ENCODE peak calls at places on chromosomes 5 and 9, in nine cellular contexts. B is left ventricle myocardium inferior; M is CD8-positive, alpha-beta T cell; X is spleen; W is heart right ventricle; Q is SK-N-SH; E is upper lobe of left lung; U is astrocyte; H is ascending aorta. V is an unnamed sample.

GRCh38 chr9:120221844-120222243 is 358.1 kb downstream of the CDK5RAP2 start:
- DNase-seq in M (no peak), B (no peak), H (no peak), E (no peak), U (no peak), X (no peak), Q (no peak), W (no peak), V (no peak)

GRCh38 chr5:80865547-80865946 is 94.6 kb upstream of the RASGRF2 start:
- DNase-seq in X (no peak), H (no peak), E (no peak), M (no peak), U (peak; percentile 31), B (no peak), Q (no peak), W (no peak), V (no peak)

GRCh38 chr9:113929634-113930092 is 53.6 kb downstream of the ZNF618 start:
- DNase-seq in U (peak; percentile 86), W (no peak), M (no peak), Q (no peak), H (no peak), B (no peak), X (no peak), E (no peak), V (no peak)

GRCh38 chr5:7668627-7669026 is 182.3 kb downstream of the CFAP90 start:
- DNase-seq in H (no peak), W (no peak), X (no peak), B (no peak), Q (no peak), M (no peak), U (no peak), E (no peak), V (no peak)

GRCh38 chr9:19934301-19934868 is 145.5 kb upstream of the SLC24A2 start:
- DNase-seq in M (no peak), B (peak; percentile 37), U (peak; percentile 23), X (no peak), H (no peak), W (peak; percentile 26), Q (no peak), E (peak; percentile 85), V (no peak)

GRCh38 chr9:88280816-88281382 is 107.3 kb upstream of the SPIN1 start:
- DNase-seq in B (no peak), X (no peak), W (no peak), H (no peak), U (peak; percentile 80), M (no peak), Q (peak; percentile 34), E (no peak), V (no peak)

GRCh38 chr9:130371196-130371966 is 73.4 kb upstream of the ASS1 start:
- DNase-seq in H (no peak), E (no peak), M (no peak), W (no peak), B (no peak), Q (no peak), U (peak; percentile 8), X (no peak), V (no peak)

GRCh38 chr5:177426566-177427210 is at the start of gene GRK6:
- DNase-seq in E (peak; percentile 95), H (no peak), W (peak; percentile 56), U (no peak), Q (peak; percentile 70), B (peak; percentile 32), M (no peak), X (peak; percentile 96), V (no peak)

GRCh38 chr9:96515629-96516470 is 65.9 kb downstream of the HABP4 start:
- DNase-seq in E (no peak), H (no peak), B (no peak), X (no peak), M (no peak), W (no peak), U (peak; percentile 53), Q (no peak), V (no peak)

GRCh38 chr5:25181249-25181648 is 536.5 kb upstream of the CDH10 start:
- DNase-seq in H (no peak), E (no peak), X (peak; percentile 48), Q (no peak), M (no peak), B (no peak), W (no peak), U (no peak), V (no peak)

GRCh38 chr9:84382728-84383127 is 42.2 kb upstream of the SLC28A3 start:
- DNase-seq in U (no peak), X (no peak), Q (no peak), B (no peak), W (no peak), E (no peak), H (no peak), M (no peak), V (no peak)

GRCh38 chr5:72390836-72391235 is 70.7 kb downstream of the PTCD2 start:
- DNase-seq in W (no peak), U (no peak), X (no peak), Q (no peak), E (no peak), H (no peak), B (no peak), M (no peak), V (no peak)

GRCh38 chr5:62310426-62311105 is 4.6 kb downstream of the KIF2A start:
- DNase-seq in X (no peak), W (no peak), B (no peak), E (no peak), H (no peak), U (no peak), M (no peak), Q (no peak), V (no peak)

GRCh38 chr5:115813719-115814118 is 2.7 kb downstream of the CDO1 start:
- DNase-seq in H (no peak), E (no peak), U (no peak), X (no peak), W (no peak), B (no peak), Q (no peak), M (no peak), V (no peak)

GRCh38 chr5:115816226-115817042 is at the start of gene CDO1:
- DNase-seq in E (peak; percentile 88), Q (peak; percentile 85), X (peak; percentile 79), M (no peak), B (peak; percentile 58), W (peak; percentile 58), H (no peak), U (peak; percentile 71), V (no peak)

GRCh38 chr5:115812372-115812771 is 4.1 kb downstream of the CDO1 start:
- DNase-seq in H (no peak), E (no peak), U (no peak), X (no peak), B (no peak), M (no peak), Q (no peak), W (no peak), V (no peak)

GRCh38 chr5:115815693-115816225 is 700 bp downstream of the CDO1 start:
- DNase-seq in H (no peak), B (peak; percentile 15), U (peak; percentile 1), E (peak; percentile 82), M (no peak), X (no peak), Q (peak; percentile 67), W (peak; percentile 17), V (no peak)

GRCh38 chr5:115815006-115815692 is 1.3 kb downstream of the CDO1 start:
- DNase-seq in W (no peak), Q (peak; percentile 17), X (no peak), U (peak; percentile 51), E (no peak), M (no peak), H (no peak), B (no peak), V (no peak)
- H3K4me3 ChIP-seq in W (peak overlapping the region; percentile 40), Q (peak overlapping the region; percentile 55), X (peak overlapping the region; percentile 50), U (peak overlapping the region; percentile 83), E (peak overlapping the region; percentile 56), M (no peak overlapping the region), H (peak overlapping the region; percentile 56), B (peak overlapping the region; percentile 73), V (no peak overlapping the region)

GRCh38 chr5:172984244-172984953 is 828 bp downstream of the ATP6V0E1 start:
- DNase-seq in E (no peak), W (peak; percentile 50), X (peak; percentile 86), U (peak; percentile 89), M (peak; percentile 61), H (peak; percentile 39), B (peak; percentile 50), Q (peak; percentile 82), V (peak; percentile 21)
- H3K27ac ChIP-seq in E (peak overlapping the region; percentile 100), W (peak overlapping the region; percentile 88), X (peak overlapping the region; percentile 96), U (peak overlapping the region; percentile 93), M (peak overlapping the region; percentile 74), H (peak overlapping the region; percentile 92), B (peak overlapping the region; percentile 95), Q (peak overlapping the region; percentile 66), V (peak overlapping the region; percentile 96)

GRCh38 chr5:173741729-173742431 is 125.4 kb upstream of the BOD1 start:
- DNase-seq in B (no peak), X (no peak), W (no peak), H (no peak), U (no peak), M (no peak), E (no peak), Q (no peak), V (no peak)
- H3K4me1 ChIP-seq in B (no peaks in the 10 kb centered on the region), X (peaks cover 40% of the 10 kb centered on the region), W (no peaks in the 10 kb centered on the region), H (no peaks in the 10 kb centered on the region), U (peaks cover 4% of the 10 kb centered on the region), M (no peaks in the 10 kb centered on the region), E (peaks cover 4% of the 10 kb centered on the region), Q (no peaks in the 10 kb centered on the region), V (no peaks in the 10 kb centered on the region)

GRCh38 chr5:159417170-159417569 is 86.9 kb upstream of the IL12B start:
- DNase-seq in B (no peak), X (no peak), W (no peak), U (no peak), H (no peak), E (no peak), M (no peak), Q (no peak), V (no peak)

GRCh38 chr5:159414021-159414420 is 83.7 kb upstream of the IL12B start:
- DNase-seq in Q (no peak), X (no peak), W (no peak), E (no peak), M (no peak), U (no peak), H (no peak), B (no peak), V (no peak)

GRCh38 chr5:159412284-159413046 is 82.2 kb upstream of the IL12B start:
- DNase-seq in U (no peak), W (no peak), X (peak; percentile 78), M (peak; percentile 50), B (no peak), E (no peak), H (no peak), Q (no peak), V (no peak)

GRCh38 chr5:159416438-159416837 is 86.2 kb upstream of the IL12B start:
- DNase-seq in E (no peak), W (no peak), Q (no peak), H (no peak), U (no peak), B (no peak), X (no peak), M (no peak), V (no peak)

DNA sequence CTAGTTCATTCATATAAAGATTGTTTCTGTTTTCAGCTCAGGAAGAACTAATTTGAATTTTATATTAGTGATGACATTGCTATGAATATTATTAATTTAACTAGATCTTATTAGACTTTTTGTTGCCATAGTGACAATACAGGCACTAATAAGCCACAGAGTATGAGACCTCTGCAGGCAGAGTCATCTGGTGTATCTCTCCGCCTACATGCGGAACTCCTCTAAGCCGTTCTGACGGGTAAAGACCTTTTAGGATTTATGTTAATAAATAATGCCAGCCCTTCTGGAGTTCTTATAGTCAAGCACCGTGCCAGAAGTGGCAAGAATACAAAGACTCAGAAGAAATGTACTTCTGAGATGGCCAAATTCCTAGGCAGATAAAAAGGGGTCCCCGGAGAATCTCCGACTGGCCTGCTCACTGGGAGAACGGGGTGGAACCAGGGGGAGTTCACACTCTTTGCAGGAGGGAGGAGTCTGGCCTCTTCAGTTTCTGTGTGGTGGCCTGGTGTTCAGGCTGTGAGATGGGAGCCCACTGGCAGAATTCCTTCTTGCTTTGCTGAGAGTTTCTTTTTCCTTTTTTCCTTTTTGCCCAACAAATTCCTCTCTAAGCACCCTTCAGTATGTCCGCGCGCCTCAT is 85.1 kb upstream of the IL12B start:
- DNase-seq in W (no peak), X (no peak), H (no peak), M (no peak), B (no peak), E (no peak), U (no peak), Q (no peak), V (no peak)
- H3K4me3 ChIP-seq in W (no peak overlapping the region), X (no peak overlapping the region), H (no peak overlapping the region), M (no peak overlapping the region), B (peak overlapping the region; percentile 29), E (no peak overlapping the region), U (no peak overlapping the region), Q (no peak overlapping the region), V (no peak overlapping the region)